ENCODE peak calls at places on chromosomes 1 and 21, in ten cellular contexts. F, G, H, W, C, B, S, D, M and X are unnamed samples.

GRCh38 chr1:8263806-8264205 is 54.1 kb upstream of the SLC45A1 start:
- DNase-seq in F (peak), G (no peak), H (no peak), W (no peak), C (no peak), B (no peak), S (no peak), D (no peak), M (no peak), X (no peak)

GRCh38 chr21:41918561-41919358 is 35.1 kb downstream of the C2CD2 start:
- DNase-seq in F (no peak), G (no peak), H (no peak), W (no peak), C (no peak), B (no peak), S (no peak), D (no peak), M (no peak), X (no peak)

GRCh38 chr1:21338568-21339401 is 48.5 kb upstream of the ECE1 start:
- DNase-seq in F (peak), G (no peak), H (peak), W (peak), C (peak), B (peak), S (no peak), D (no peak), M (peak), X (no peak)

GRCh38 chr1:32334864-32335618 is 992 bp downstream of the MARCKSL1 start:
- DNase-seq in F (peak), G (peak), H (peak), W (peak), C (peak), B (peak), S (no peak), D (no peak), M (no peak), X (no peak)

GRCh38 chr21:39660596-39660995 is 47.9 kb downstream of the B3GALT5 start:
- DNase-seq in F (peak), G (no peak), H (peak), W (peak), C (peak), B (peak), S (no peak), D (no peak), M (peak), X (peak)

GRCh38 chr1:22176258-22176657 is 33.4 kb upstream of the WNT4 start:
- DNase-seq in F (no peak), G (no peak), H (no peak), W (no peak), C (no peak), B (no peak), S (no peak), D (no peak), M (no peak), X (no peak)

GRCh38 chr1:59997479-59997878 is 70.9 kb upstream of the CYP2J2 start:
- DNase-seq in F (peak), G (no peak), H (no peak), W (no peak), C (no peak), B (no peak), S (no peak), D (no peak), M (no peak), X (no peak)

GRCh38 chr1:180184041-180184440 is 29.4 kb downstream of the QSOX1 start:
- DNase-seq in F (no peak), G (no peak), H (no peak), W (no peak), C (no peak), B (no peak), S (no peak), D (no peak), M (no peak), X (no peak)

GRCh38 chr21:42537106-42537742 is 23.6 kb downstream of the SLC37A1 start:
- DNase-seq in F (no peak), G (no peak), H (peak), W (no peak), C (peak), B (peak), S (no peak), D (no peak), M (no peak), X (no peak)

GRCh38 chr1:165330483-165330882 is 26.0 kb downstream of the LMX1A start:
- DNase-seq in F (no peak), G (no peak), H (no peak), W (no peak), C (no peak), B (no peak), S (no peak), D (no peak), M (no peak), X (no peak)

GRCh38 chr1:54506594-54506993 is 41.4 kb upstream of the ACOT11 start:
- DNase-seq in F (no peak), G (no peak), H (peak), W (no peak), C (no peak), B (no peak), S (no peak), D (no peak), M (no peak), X (peak)

GRCh38 chr1:12276225-12276624 is 46.4 kb downstream of the VPS13D start:
- DNase-seq in F (peak), G (no peak), H (peak), W (peak), C (peak), B (peak), S (no peak), D (no peak), M (no peak), X (peak)

GRCh38 chr1:152410599-152410998 is 3.5 kb downstream of the CRNN start:
- DNase-seq in F (no peak), G (no peak), H (no peak), W (no peak), C (no peak), B (no peak), S (no peak), D (no peak), M (peak), X (no peak)

GRCh38 chr1:2322065-2322571 is 69.2 kb downstream of the MORN1 start:
- DNase-seq in F (peak), G (no peak), H (peak), W (peak), C (peak), B (no peak), S (peak), D (no peak), M (peak), X (peak)

GRCh38 chr21:14751602-14752001 is 205.5 kb upstream of the SAMSN1 start:
- DNase-seq in F (no peak), G (no peak), H (no peak), W (no peak), C (no peak), B (no peak), S (no peak), D (no peak), M (no peak), X (no peak)

GRCh38 chr1:99467645-99468044 is 178.3 kb upstream of the PALMD start:
- DNase-seq in F (no peak), G (no peak), H (no peak), W (no peak), C (no peak), B (no peak), S (no peak), D (no peak), M (no peak), X (no peak)

GRCh38 chr1:241499910-241500309 is 19.6 kb downstream of the FH start:
- DNase-seq in F (peak), G (no peak), H (peak), W (no peak), C (peak), B (peak), S (no peak), D (no peak), M (peak), X (peak)

GRCh38 chr1:202034683-202035462 is 24.5 kb downstream of the ELF3 start:
- DNase-seq in F (peak), G (no peak), H (peak), W (peak), C (peak), B (peak), S (peak), D (no peak), M (peak), X (peak)

GRCh38 chr1:192943522-192943921 is 115.6 kb downstream of the UCHL5 start:
- DNase-seq in F (no peak), G (no peak), H (no peak), W (no peak), C (peak), B (no peak), S (no peak), D (no peak), M (no peak), X (no peak)

GRCh38 chr1:202355944-202356553 is 7.5 kb downstream of the PPP1R12B start:
- DNase-seq in F (no peak), G (no peak), H (no peak), W (no peak), C (no peak), B (no peak), S (no peak), D (no peak), M (no peak), X (no peak)

GRCh38 chr1:178278135-178278534 is 184.2 kb downstream of the RASAL2 start:
- DNase-seq in F (no peak), G (no peak), H (no peak), W (no peak), C (peak), B (no peak), S (no peak), D (no peak), M (peak), X (no peak)

GRCh38 chr21:25822981-25823380 is 88.2 kb downstream of the GABPA start:
- DNase-seq in F (no peak), G (no peak), H (no peak), W (no peak), C (no peak), B (no peak), S (no peak), D (no peak), M (no peak), X (no peak)

GRCh38 chr1:170239445-170239844 is 93.7 kb downstream of the NTMT2 start:
- DNase-seq in F (no peak), G (no peak), H (peak), W (no peak), C (no peak), B (no peak), S (no peak), D (no peak), M (peak), X (no peak)

GRCh38 chr1:113931456-113931855 is 2.3 kb downstream of the HIPK1 start:
- DNase-seq in F (no peak), G (no peak), H (peak), W (no peak), C (peak), B (no peak), S (no peak), D (no peak), M (peak), X (peak)

GRCh38 chr1:52633291-52633754 is 355 bp downstream of the SHISAL2A start:
- DNase-seq in F (peak), G (peak), H (peak), W (no peak), C (no peak), B (no peak), S (no peak), D (no peak), M (no peak), X (no peak)

GRCh38 chr1:216710042-216710441 is 13.2 kb downstream of the ESRRG start:
- DNase-seq in F (no peak), G (no peak), H (no peak), W (no peak), C (no peak), B (no peak), S (no peak), D (no peak), M (no peak), X (no peak)

GRCh38 chr1:100187912-100188311 is 9.9 kb upstream of the LRRC39 start:
- DNase-seq in F (no peak), G (no peak), H (peak), W (peak), C (peak), B (no peak), S (no peak), D (no peak), M (peak), X (no peak)

GRCh38 chr1:55212349-55213028 is 2.7 kb downstream of the USP24 start:
- DNase-seq in F (no peak), G (no peak), H (no peak), W (no peak), C (no peak), B (no peak), S (no peak), D (no peak), M (no peak), X (no peak)

GRCh38 chr1:174686213-174686612 is 238.4 kb downstream of the GPR52 start:
- DNase-seq in F (no peak), G (no peak), H (no peak), W (no peak), C (no peak), B (no peak), S (no peak), D (no peak), M (no peak), X (no peak)

GRCh38 chr1:209692745-209693504 is 11.7 kb upstream of the HSD11B1 start:
- DNase-seq in F (peak), G (peak), H (peak), W (peak), C (peak), B (peak), S (no peak), D (peak), M (peak), X (peak)

GRCh38 chr1:34683616-34684015 is 71.2 kb upstream of the GJB5 start:
- DNase-seq in F (no peak), G (no peak), H (no peak), W (no peak), C (no peak), B (no peak), S (no peak), D (no peak), M (no peak), X (no peak)

GRCh38 chr1:181496759-181497158 is 13.4 kb downstream of the CACNA1E start:
- DNase-seq in F (no peak), G (no peak), H (no peak), W (no peak), C (no peak), B (no peak), S (no peak), D (no peak), M (no peak), X (no peak)

GRCh38 chr21:35649186-35649585 is 411.1 kb downstream of the SETD4 start:
- DNase-seq in F (peak), G (no peak), H (peak), W (no peak), C (peak), B (no peak), S (no peak), D (no peak), M (peak), X (peak)

GRCh38 chr1:17588048-17588781 is 48.7 kb downstream of the ARHGEF10L start:
- DNase-seq in F (peak), G (no peak), H (peak), W (no peak), C (peak), B (peak), S (peak), D (no peak), M (peak), X (no peak)

GRCh38 chr1:17585266-17585987 is 45.9 kb downstream of the ARHGEF10L start:
- DNase-seq in F (no peak), G (no peak), H (no peak), W (no peak), C (no peak), B (no peak), S (no peak), D (no peak), M (no peak), X (no peak)

GRCh38 chr1:17584539-17584938 is 45.0 kb downstream of the ARHGEF10L start:
- DNase-seq in F (no peak), G (no peak), H (no peak), W (no peak), C (no peak), B (no peak), S (no peak), D (no peak), M (no peak), X (no peak)

GRCh38 chr1:17587693-17588047 is 48.2 kb downstream of the ARHGEF10L start:
- DNase-seq in F (peak), G (no peak), H (peak), W (no peak), C (peak), B (peak), S (no peak), D (no peak), M (peak), X (peak)

GRCh38 chr1:17586172-17586963 is 46.9 kb downstream of the ARHGEF10L start:
- DNase-seq in F (peak), G (no peak), H (peak), W (no peak), C (peak), B (peak), S (peak), D (no peak), M (peak), X (peak)
- H3K4me3 ChIP-seq in F (no peak), G (no peak), H (no peak), W (no peak), C (no peak), B (no peak), S (no peak), D (no peak), M (no peak), X (no peak)

DNA sequence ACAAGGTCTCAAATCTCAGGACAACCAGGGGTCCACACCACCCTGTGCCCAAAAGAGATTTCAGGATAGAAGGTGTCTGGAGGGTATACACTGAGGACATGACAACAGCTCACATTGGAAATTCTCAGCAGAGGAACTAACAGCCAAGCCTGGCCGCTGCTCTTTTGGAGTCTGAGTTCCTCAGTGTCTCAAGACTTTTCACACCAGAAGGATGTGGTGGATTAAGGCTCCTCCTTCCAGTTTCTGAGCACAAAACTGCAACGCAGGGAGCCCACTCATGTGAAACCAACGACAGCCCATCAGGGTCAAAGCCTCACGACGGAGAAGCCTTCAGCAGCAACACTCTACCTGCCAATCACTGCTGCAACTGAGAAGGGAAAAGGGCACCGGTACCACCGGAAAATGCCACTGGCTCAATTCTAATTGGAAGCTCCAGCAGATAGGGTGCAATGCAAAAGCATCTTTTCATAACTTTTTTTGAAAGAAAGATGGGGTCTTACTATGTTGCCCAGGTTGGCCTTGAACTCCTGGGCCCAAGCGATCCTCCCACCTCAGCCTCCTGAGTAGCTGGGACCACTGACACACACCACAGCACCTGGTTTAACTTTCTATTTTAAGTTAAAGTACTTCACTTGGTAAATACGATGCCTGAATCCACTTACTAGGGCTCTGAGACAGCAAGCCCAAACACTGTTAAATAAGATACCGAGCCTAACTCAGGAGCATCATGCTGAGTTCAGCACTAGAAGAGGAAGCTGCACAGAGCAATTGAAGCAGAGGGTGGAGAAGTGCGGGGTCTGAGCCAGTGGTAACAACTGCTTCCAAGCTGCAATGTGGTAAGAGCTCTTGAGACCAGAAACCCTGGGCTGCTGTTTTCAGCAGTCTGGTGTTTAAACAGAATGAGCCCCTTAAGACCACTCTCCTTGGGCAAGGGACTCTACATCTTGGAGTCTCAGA is 7.8 kb downstream of the CAPZB start:
- DNase-seq in F (no peak), G (no peak), H (no peak), W (no peak), C (no peak), B (no peak), S (no peak), D (no peak), M (no peak), X (no peak)
- H3K4me3 ChIP-seq in F (no peak), G (peak), H (no peak), W (no peak), C (no peak), B (no peak), S (no peak), D (peak), M (no peak), X (no peak)

GRCh38 chr1:6578624-6579373 is 995 bp upstream of the ZBTB48 start:
- DNase-seq in F (no peak), G (no peak), H (no peak), W (no peak), C (no peak), B (no peak), S (no peak), D (no peak), M (no peak), X (no peak)
- H3K4me3 ChIP-seq in F (no peak), G (peak), H (no peak), W (no peak), C (peak), B (no peak), S (peak), D (peak), M (peak), X (no peak)

GRCh38 chr21:44844256-44844655 is 26.4 kb upstream of the SUMO3 start:
- DNase-seq in F (no peak), G (no peak), H (no peak), W (no peak), C (no peak), B (no peak), S (no peak), D (no peak), M (no peak), X (no peak)
- H3K4me3 ChIP-seq in F (no peak), G (no peak), H (no peak), W (no peak), C (no peak), B (no peak), S (no peak), D (no peak), M (no peak), X (no peak)

DNA sequence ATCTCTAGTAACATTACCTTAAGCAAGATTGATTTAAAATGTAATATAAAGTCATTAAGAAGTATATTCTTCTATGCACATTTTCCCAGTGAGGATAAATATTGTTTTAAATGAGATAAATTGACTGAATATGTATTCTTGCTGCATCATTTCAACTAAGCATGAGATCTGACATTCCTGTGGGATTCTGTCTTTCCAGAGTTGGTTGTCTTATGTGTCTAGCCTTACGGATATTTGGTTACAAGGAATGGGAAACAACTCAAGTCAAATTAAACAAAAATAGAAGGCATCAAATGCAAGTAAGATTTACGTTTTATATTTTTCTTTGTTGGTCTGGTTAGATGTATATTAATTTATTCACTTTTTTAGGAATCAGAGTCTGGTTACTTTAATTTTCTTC is 287.4 kb downstream of the PTGER3 start:
- DNase-seq in F (no peak), G (no peak), H (no peak), W (no peak), C (no peak), B (no peak), S (no peak), D (no peak), M (peak), X (no peak)
- H3K4me3 ChIP-seq in F (no peak), G (no peak), H (no peak), W (no peak), C (no peak), B (no peak), S (no peak), D (no peak), M (no peak), X (no peak)

DNA sequence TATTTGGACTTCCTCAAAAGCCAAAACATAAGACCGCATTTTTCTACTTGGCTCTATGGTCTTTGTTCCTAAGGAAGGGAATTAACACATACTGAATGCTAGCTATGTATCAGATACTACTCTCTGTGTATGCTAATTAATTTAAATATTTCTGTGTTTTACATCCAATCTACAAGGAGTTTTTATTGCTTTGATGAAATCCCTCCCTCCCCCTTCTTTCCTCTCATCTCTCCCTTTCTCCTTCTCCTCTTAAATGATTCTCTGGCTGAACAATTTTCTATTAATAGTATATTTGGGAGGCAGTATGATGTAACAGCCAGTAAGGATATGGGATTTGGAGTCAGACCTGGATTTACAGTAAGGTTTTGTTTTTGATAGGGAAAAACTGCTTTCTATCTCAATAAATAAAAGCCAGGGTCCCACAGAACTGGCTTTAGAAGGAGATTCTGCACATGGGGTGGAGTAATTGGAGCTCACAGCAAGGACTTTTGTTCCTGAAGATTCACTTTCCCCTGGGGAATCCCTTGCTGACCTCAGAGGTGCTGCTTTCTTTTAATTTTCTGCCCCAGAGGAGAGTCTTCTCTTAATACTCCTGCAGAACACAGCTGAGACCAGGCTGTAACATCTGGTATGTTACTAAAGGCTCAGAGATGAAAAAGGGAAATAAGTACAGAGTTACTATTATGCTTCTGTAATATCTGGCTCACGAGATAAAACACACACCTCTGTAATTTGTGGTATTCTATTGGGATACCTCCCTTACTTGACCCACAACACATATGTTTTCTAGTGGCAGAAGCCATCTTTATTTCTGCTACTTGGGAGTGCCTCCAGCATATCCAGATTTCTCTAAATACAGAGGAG is 13.3 kb downstream of the EPB41 start:
- DNase-seq in F (peak), G (no peak), H (peak), W (no peak), C (peak), B (no peak), S (no peak), D (no peak), M (peak), X (no peak)
- H3K4me3 ChIP-seq in F (no peak), G (peak), H (no peak), W (peak), C (no peak), B (no peak), S (no peak), D (no peak), M (no peak), X (no peak)